ENCODE peak calls at places on chromosomes 3 and 15, in six cellular contexts. One of them, this sample, is unnamed.

GRCh38 chr15:31082771-31083393 is 18.6 kb downstream of the TRPM1 start:
- DNase-seq in neuronal stem cell: no peak
- DNase-seq in IMR-90: peak
- DNase-seq in H9: no peak
- DNase-seq in H1: no peak
- DNase-seq in mesenchymal stem cell: no peak
- DNase-seq in this sample: no peak

GRCh38 chr15:80818996-80819395 is 39.8 kb downstream of the CEMIP start:
- DNase-seq in neuronal stem cell: no peak
- DNase-seq in IMR-90: no peak
- DNase-seq in H9: no peak
- DNase-seq in H1: no peak
- DNase-seq in mesenchymal stem cell: no peak
- DNase-seq in this sample: no peak

GRCh38 chr3:10777627-10778026 is 38.4 kb upstream of the SLC6A11 start:
- DNase-seq in neuronal stem cell: no peak
- DNase-seq in IMR-90: no peak
- DNase-seq in H9: no peak
- DNase-seq in H1: no peak
- DNase-seq in mesenchymal stem cell: no peak
- DNase-seq in this sample: no peak

GRCh38 chr15:95043933-95044313 is 812.6 kb downstream of the MCTP2 start:
- DNase-seq in neuronal stem cell: no peak
- DNase-seq in IMR-90: no peak
- DNase-seq in H9: no peak
- DNase-seq in H1: no peak
- DNase-seq in mesenchymal stem cell: no peak
- DNase-seq in this sample: no peak

GRCh38 chr3:171390531-171390930 is 69.7 kb downstream of the TNIK start:
- DNase-seq in neuronal stem cell: no peak
- DNase-seq in IMR-90: no peak
- DNase-seq in H9: no peak
- DNase-seq in H1: no peak
- DNase-seq in mesenchymal stem cell: no peak
- DNase-seq in this sample: no peak

GRCh38 chr3:113946831-113947230 is 982 bp upstream of the ZDHHC23 start:
- DNase-seq in neuronal stem cell: no peak
- DNase-seq in IMR-90: no peak
- DNase-seq in H9: no peak
- DNase-seq in H1: no peak
- DNase-seq in mesenchymal stem cell: no peak
- DNase-seq in this sample: no peak

GRCh38 chr15:58043192-58043903 is 22.2 kb downstream of the ALDH1A2 start:
- DNase-seq in neuronal stem cell: no peak
- DNase-seq in IMR-90: peak
- DNase-seq in H9: no peak
- DNase-seq in H1: no peak
- DNase-seq in mesenchymal stem cell: peak
- DNase-seq in this sample: peak

GRCh38 chr3:46990573-46991374 is 11.3 kb downstream of the NBEAL2 start:
- DNase-seq in neuronal stem cell: no peak
- DNase-seq in IMR-90: no peak
- DNase-seq in H9: no peak
- DNase-seq in H1: no peak
- DNase-seq in mesenchymal stem cell: no peak
- DNase-seq in this sample: no peak

GRCh38 chr3:22414239-22414638 is 663.2 kb upstream of the ZNF385D start:
- DNase-seq in neuronal stem cell: no peak
- DNase-seq in IMR-90: no peak
- DNase-seq in H9: no peak
- DNase-seq in H1: no peak
- DNase-seq in mesenchymal stem cell: no peak
- DNase-seq in this sample: no peak

GRCh38 chr3:195160257-195160898 is 110.6 kb downstream of the XXYLT1 start:
- DNase-seq in neuronal stem cell: no peak
- DNase-seq in IMR-90: peak
- DNase-seq in H9: no peak
- DNase-seq in H1: no peak
- DNase-seq in mesenchymal stem cell: peak
- DNase-seq in this sample: peak

GRCh38 chr15:82767163-82767829 is 38.6 kb downstream of the FSD2 start:
- DNase-seq in neuronal stem cell: no peak
- DNase-seq in IMR-90: no peak
- DNase-seq in H9: no peak
- DNase-seq in H1: no peak
- DNase-seq in mesenchymal stem cell: no peak
- DNase-seq in this sample: no peak

GRCh38 chr3:115784739-115785571 is 161.6 kb downstream of the GAP43 start:
- DNase-seq in neuronal stem cell: no peak
- DNase-seq in IMR-90: peak
- DNase-seq in H9: no peak
- DNase-seq in H1: no peak
- DNase-seq in mesenchymal stem cell: peak
- DNase-seq in this sample: no peak

GRCh38 chr3:168156479-168156878 is 60.8 kb upstream of the GOLIM4 start:
- DNase-seq in neuronal stem cell: no peak
- DNase-seq in IMR-90: no peak
- DNase-seq in H9: no peak
- DNase-seq in H1: no peak
- DNase-seq in mesenchymal stem cell: no peak
- DNase-seq in this sample: no peak

GRCh38 chr3:123552095-123552714 is 32.6 kb downstream of the HACD2 start:
- DNase-seq in neuronal stem cell: no peak
- DNase-seq in IMR-90: peak
- DNase-seq in H9: no peak
- DNase-seq in H1: no peak
- DNase-seq in mesenchymal stem cell: no peak
- DNase-seq in this sample: peak

GRCh38 chr15:48031973-48032372 is 88.8 kb upstream of the SLC24A5 start:
- DNase-seq in neuronal stem cell: no peak
- DNase-seq in IMR-90: no peak
- DNase-seq in H9: no peak
- DNase-seq in H1: no peak
- DNase-seq in mesenchymal stem cell: no peak
- DNase-seq in this sample: no peak

GRCh38 chr3:37779289-37780152 is 82.2 kb upstream of the CTDSPL start:
- DNase-seq in neuronal stem cell: peak
- DNase-seq in IMR-90: peak
- DNase-seq in H9: no peak
- DNase-seq in H1: peak
- DNase-seq in mesenchymal stem cell: peak
- DNase-seq in this sample: peak

GRCh38 chr15:36335659-36336058 is 243.8 kb upstream of the CDIN1 start:
- DNase-seq in neuronal stem cell: no peak
- DNase-seq in IMR-90: peak
- DNase-seq in H9: no peak
- DNase-seq in H1: no peak
- DNase-seq in mesenchymal stem cell: no peak
- DNase-seq in this sample: no peak

GRCh38 chr15:62454567-62455172 is 289.6 kb upstream of the C2CD4B start:
- DNase-seq in neuronal stem cell: no peak
- DNase-seq in IMR-90: peak
- DNase-seq in H9: no peak
- DNase-seq in H1: no peak
- DNase-seq in mesenchymal stem cell: peak
- DNase-seq in this sample: no peak

GRCh38 chr3:159185443-159186050 is 383.7 kb downstream of the MFSD1 start:
- DNase-seq in neuronal stem cell: no peak
- DNase-seq in IMR-90: no peak
- DNase-seq in H9: no peak
- DNase-seq in H1: no peak
- DNase-seq in mesenchymal stem cell: no peak
- DNase-seq in this sample: no peak

GRCh38 chr3:59327324-59327939 is 277.6 kb upstream of the CFAP20DC start:
- DNase-seq in neuronal stem cell: peak
- DNase-seq in IMR-90: peak
- DNase-seq in H9: no peak
- DNase-seq in H1: no peak
- DNase-seq in mesenchymal stem cell: peak
- DNase-seq in this sample: peak

GRCh38 chr15:84791763-84792162 is 25.4 kb upstream of the ALPK3 start:
- DNase-seq in neuronal stem cell: no peak
- DNase-seq in IMR-90: peak
- DNase-seq in H9: no peak
- DNase-seq in H1: no peak
- DNase-seq in mesenchymal stem cell: no peak
- DNase-seq in this sample: no peak

DNA sequence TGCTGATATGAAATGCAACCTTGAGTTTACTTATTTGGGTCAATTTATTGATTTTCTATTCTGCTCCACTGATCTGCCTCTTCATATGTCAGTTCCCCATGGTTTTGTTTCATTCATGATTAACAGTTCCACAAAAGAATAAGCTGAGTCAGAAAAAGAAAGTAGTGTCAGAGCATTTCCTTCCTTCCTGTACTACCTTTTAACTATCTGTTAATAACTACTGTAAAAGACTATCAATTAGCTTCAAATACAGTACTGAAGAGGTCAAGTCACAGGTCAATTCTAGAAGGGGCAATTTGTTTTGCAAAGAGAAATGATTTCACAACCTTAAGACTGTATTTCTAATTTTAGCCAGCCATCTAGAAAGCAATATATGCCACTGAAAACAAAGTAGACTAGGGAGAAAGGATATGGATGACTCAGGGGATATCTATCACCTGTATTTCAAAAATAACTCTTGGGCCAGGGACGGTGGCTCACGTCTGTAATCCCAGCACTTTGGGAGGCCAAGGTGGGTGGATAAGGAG is 129.5 kb downstream of the TFDP2 start:
- DNase-seq in neuronal stem cell: no peak
- DNase-seq in IMR-90: peak
- DNase-seq in H9: no peak
- DNase-seq in H1: no peak
- DNase-seq in mesenchymal stem cell: peak
- DNase-seq in this sample: no peak
- H2BK15ac ChIP-seq in neuronal stem cell: no peak
- H2BK15ac ChIP-seq in IMR-90: no peak
- H2BK15ac ChIP-seq in H9: no peak
- H2BK15ac ChIP-seq in H1: no peak
- H2BK15ac ChIP-seq in mesenchymal stem cell: no peak
- H2BK15ac ChIP-seq in this sample: no peak

GRCh38 chr15:70172124-70172523 is 74.4 kb upstream of the TLE3 start:
- DNase-seq in neuronal stem cell: no peak
- DNase-seq in IMR-90: no peak
- DNase-seq in H9: no peak
- DNase-seq in H1: no peak
- DNase-seq in mesenchymal stem cell: no peak
- DNase-seq in this sample: no peak
- H2BK120ac ChIP-seq in neuronal stem cell: no peak
- H2BK120ac ChIP-seq in IMR-90: no peak
- H2BK120ac ChIP-seq in H9: no peak
- H2BK120ac ChIP-seq in H1: no peak
- H2BK120ac ChIP-seq in mesenchymal stem cell: no peak
- H2BK120ac ChIP-seq in this sample: no peak

GRCh38 chr15:101567089-101567488 is 77.6 kb upstream of the PCSK6 start:
- DNase-seq in neuronal stem cell: no peak
- DNase-seq in IMR-90: no peak
- DNase-seq in H9: no peak
- DNase-seq in H1: no peak
- DNase-seq in mesenchymal stem cell: no peak
- DNase-seq in this sample: no peak

GRCh38 chr15:101568304-101568703 is 78.8 kb upstream of the PCSK6 start:
- DNase-seq in neuronal stem cell: no peak
- DNase-seq in IMR-90: no peak
- DNase-seq in H9: no peak
- DNase-seq in H1: no peak
- DNase-seq in mesenchymal stem cell: no peak
- DNase-seq in this sample: no peak

GRCh38 chr15:101562428-101563059 is 73.0 kb upstream of the PCSK6 start:
- DNase-seq in neuronal stem cell: no peak
- DNase-seq in IMR-90: no peak
- DNase-seq in H9: no peak
- DNase-seq in H1: no peak
- DNase-seq in mesenchymal stem cell: no peak
- DNase-seq in this sample: no peak

GRCh38 chr15:101563397-101563796 is 73.9 kb upstream of the PCSK6 start:
- DNase-seq in neuronal stem cell: no peak
- DNase-seq in IMR-90: no peak
- DNase-seq in H9: no peak
- DNase-seq in H1: no peak
- DNase-seq in mesenchymal stem cell: no peak
- DNase-seq in this sample: no peak

DNA sequence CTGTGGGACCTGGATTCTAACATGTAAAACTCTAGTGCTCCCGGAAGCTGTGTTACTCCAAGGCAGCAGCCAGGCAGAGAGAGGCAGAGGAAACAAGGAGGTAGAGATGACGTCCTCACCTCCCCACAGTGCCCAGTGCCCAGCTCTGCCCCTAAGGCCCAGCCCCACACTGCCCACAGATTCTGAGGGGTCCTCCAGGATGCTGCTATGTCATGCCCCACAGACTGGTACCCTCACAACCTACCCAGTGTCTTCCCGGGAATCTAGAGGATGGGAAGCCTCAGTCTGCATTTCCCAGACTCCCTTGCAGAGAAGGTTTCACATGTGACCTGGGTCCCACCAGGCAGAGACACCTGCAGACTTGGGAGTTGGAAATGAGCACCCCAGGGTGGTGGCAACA is 75.9 kb upstream of the PCSK6 start:
- DNase-seq in neuronal stem cell: no peak
- DNase-seq in IMR-90: no peak
- DNase-seq in H9: no peak
- DNase-seq in H1: no peak
- DNase-seq in mesenchymal stem cell: no peak
- DNase-seq in this sample: no peak
- H2AK5ac ChIP-seq in neuronal stem cell: no peak
- H2AK5ac ChIP-seq in IMR-90: no peak
- H2AK5ac ChIP-seq in H9: no peak
- H2AK5ac ChIP-seq in H1: no peak
- H2AK5ac ChIP-seq in mesenchymal stem cell: no peak
- H2AK5ac ChIP-seq in this sample: no peak

GRCh38 chr15:89129123-89129815 is 41.0 kb downstream of the ABHD2 start:
- DNase-seq in neuronal stem cell: no peak
- DNase-seq in IMR-90: peak
- DNase-seq in H9: peak
- DNase-seq in H1: peak
- DNase-seq in mesenchymal stem cell: peak
- DNase-seq in this sample: peak
- H2BK15ac ChIP-seq in neuronal stem cell: no peak
- H2BK15ac ChIP-seq in IMR-90: peak
- H2BK15ac ChIP-seq in H9: no peak
- H2BK15ac ChIP-seq in H1: no peak
- H2BK15ac ChIP-seq in mesenchymal stem cell: no peak
- H2BK15ac ChIP-seq in this sample: no peak

GRCh38 chr3:14124615-14125192 is at the start of the genes CHCHD4 and TMEM43:
- DNase-seq in neuronal stem cell: peak
- DNase-seq in IMR-90: peak
- DNase-seq in H9: peak
- DNase-seq in H1: peak
- DNase-seq in mesenchymal stem cell: peak
- DNase-seq in this sample: peak
- H2BK120ac ChIP-seq in neuronal stem cell: no peak
- H2BK120ac ChIP-seq in IMR-90: peak
- H2BK120ac ChIP-seq in H9: no peak
- H2BK120ac ChIP-seq in H1: no peak
- H2BK120ac ChIP-seq in mesenchymal stem cell: peak
- H2BK120ac ChIP-seq in this sample: peak

This sample was measured in mesendoderm.